ENCODE peak calls at places on chromosomes 5 and 9, in four cellular contexts. B, A, K and H are unnamed samples.

GRCh38 chr5:125719681-125720676 is 703.2 kb upstream of the GRAMD2B start:
- DNase-seq in B (no peak), A (peak; percentile 90), K (no peak), H (no peak)

GRCh38 chr9:95857122-95857521 is 18.4 kb upstream of the ERCC6L2 start:
- DNase-seq in B (no peak), A (peak; percentile 83), K (peak; percentile 71), H (no peak)

GRCh38 chr9:108565651-108566378 is 290.0 kb downstream of the ACTL7B start:
- DNase-seq in B (no peak), A (peak; percentile 82), K (peak; percentile 84), H (peak; percentile 72)

GRCh38 chr5:133831506-133832224 is 136.8 kb downstream of the C5orf15 start:
- DNase-seq in B (no peak), A (peak; percentile 74), K (peak; percentile 54), H (no peak)

GRCh38 chr5:37015795-37016666 is 139.5 kb downstream of the NIPBL start:
- DNase-seq in B (no peak), A (peak; percentile 48), K (no peak), H (no peak)

GRCh38 chr9:81047280-81047679 is 642.1 kb downstream of the TLE1 start:
- DNase-seq in B (no peak), A (no peak), K (no peak), H (no peak)

GRCh38 chr5:133819977-133820471 is 148.4 kb downstream of the C5orf15 start:
- DNase-seq in B (no peak), A (no peak), K (no peak), H (no peak)

GRCh38 chr9:96241391-96241809 is 60.6 kb downstream of the HSD17B3 start:
- DNase-seq in B (no peak), A (peak; percentile 84), K (peak; percentile 96), H (no peak)

GRCh38 chr9:136437839-136438547 is 1.7 kb downstream of the INPP5E start:
- DNase-seq in B (no peak), A (peak; percentile 11), K (no peak), H (no peak)

GRCh38 chr5:62547929-62548678 is 30.5 kb upstream of the LRRC70 start:
- DNase-seq in B (no peak), A (no peak), K (no peak), H (no peak)

GRCh38 chr5:132267931-132268501 is 10.5 kb downstream of the PDLIM4 start:
- DNase-seq in B (no peak), A (no peak), K (no peak), H (peak; percentile 78)

GRCh38 chr9:4994166-4994890 is 9.3 kb downstream of the JAK2 start:
- DNase-seq in B (no peak), A (no peak), K (no peak), H (no peak)